ENCODE peak calls at places on chromosomes 5 and 9, in four cellular contexts. M is GM18507; C is stimulated activated CD8-positive, alpha-beta memory T cell treated with anti-CD3 and anti-CD28 coated beads, Interleukin-15, amount 100 ng/mL, for 24 hours; H is GM13977. D is an unnamed sample.

GRCh38 chr5:84642795-84643194 is 258.1 kb upstream of the EDIL3 start:
- DNase-seq in M (no peak), C (no peak), H (no peak), D (no peak)

GRCh38 chr9:87850405-87850804 is 32.3 kb upstream of the SPATA31E1 start:
- DNase-seq in M (no peak), C (no peak), H (no peak), D (no peak)

GRCh38 chr9:136747161-136748060 is 914 bp downstream of the LCN6 start:
- DNase-seq in M (no peak), C (no peak), H (no peak), D (no peak)

GRCh38 chr9:94577036-94577435 is 16.6 kb downstream of the FBP2 start:
- DNase-seq in M (no peak), C (no peak), H (no peak), D (no peak)

GRCh38 chr5:96321371-96321770 is 111.7 kb downstream of the PCSK1 start:
- DNase-seq in M (no peak), C (no peak), H (no peak), D (no peak)

GRCh38 chr5:11888221-11888620 is 16.0 kb downstream of the CTNND2 start:
- DNase-seq in M (no peak), C (no peak), H (no peak), D (no peak)

GRCh38 chr9:5851445-5851844 is 18.5 kb upstream of the ERMP1 start:
- DNase-seq in M (peak), C (no peak), H (peak), D (peak)

GRCh38 chr5:2739360-2740050 is 12.0 kb downstream of the IRX2 start:
- DNase-seq in M (no peak), C (no peak), H (no peak), D (no peak)

GRCh38 chr9:73565833-73566465 is 414.3 kb downstream of the ANXA1 start:
- DNase-seq in M (no peak), C (no peak), H (no peak), D (no peak)

GRCh38 chr5:104297076-104297475 is 734.5 kb upstream of the NUDT12 start:
- DNase-seq in M (no peak), C (no peak), H (no peak), D (no peak)

GRCh38 chr9:113695901-113696300 is 180.2 kb upstream of the ZNF618 start:
- DNase-seq in M (no peak), C (no peak), H (no peak), D (no peak)